ENCODE peak calls at places on chromosomes 5 and 9, in five cellular contexts. H is AG09319, M is EH, Q is Calu3, P is MCF 10A. F is an unnamed sample.

GRCh38 chr5:53679261-53679660 is 118.8 kb downstream of the NDUFS4 start:
- DNase-seq in H (no peak), M (peak; percentile 30), Q (no peak), P (no peak), F (no peak)

GRCh38 chr5:150166193-150167162 is at the start of gene CDX1:
- DNase-seq in H (no peak), M (no peak), Q (no peak), P (no peak), F (no peak)

GRCh38 chr5:36374275-36374862 is 72.7 kb upstream of the RANBP3L start:
- DNase-seq in H (no peak), M (peak; percentile 90), Q (no peak), P (no peak), F (no peak)

GRCh38 chr5:130714200-130714599 is 450.9 kb downstream of the HINT1 start:
- DNase-seq in H (no peak), M (no peak), Q (no peak), P (no peak), F (no peak)

GRCh38 chr5:65880673-65881072 is 45.7 kb upstream of the ERBIN start:
- DNase-seq in H (no peak), M (no peak), Q (no peak), P (no peak), F (no peak)

GRCh38 chr5:106699198-106699597 is 971.5 kb downstream of the EFNA5 start:
- DNase-seq in H (no peak), M (no peak), Q (no peak), P (no peak), F (no peak)

GRCh38 chr5:75571547-75571946 is 39.7 kb upstream of the ANKDD1B start:
- DNase-seq in H (no peak), M (no peak), Q (no peak), P (no peak), F (no peak)

GRCh38 chr5:53779541-53779981 is 219.1 kb downstream of the NDUFS4 start:
- DNase-seq in H (no peak), M (peak; percentile 78), Q (no peak), P (peak; percentile 36), F (no peak)

GRCh38 chr9:38634315-38634714 is 13.9 kb upstream of the ANKRD18A start:
- DNase-seq in H (no peak), M (no peak), Q (no peak), P (no peak), F (no peak)

GRCh38 chr5:13510616-13511015 is 433.9 kb downstream of the DNAH5 start:
- DNase-seq in H (no peak), M (no peak), Q (no peak), P (peak; percentile 32), F (no peak)

GRCh38 chr5:172412724-172413260 is 41.5 kb downstream of the SH3PXD2B start:
- DNase-seq in H (peak; percentile 97), M (peak; percentile 99), Q (no peak), P (peak; percentile 99), F (no peak)

GRCh38 chr5:176319827-176320554 is 41.6 kb downstream of the KIAA1191 start:
- DNase-seq in H (no peak), M (peak; percentile 8), Q (no peak), P (peak; percentile 25), F (no peak)

GRCh38 chr5:57718155-57718554 is 235.5 kb upstream of the ACTBL2 start:
- DNase-seq in H (peak; percentile 20), M (peak; percentile 46), Q (no peak), P (peak; percentile 87), F (no peak)

GRCh38 chr5:173789031-173789920 is 98.9 kb upstream of the CPEB4 start:
- DNase-seq in H (no peak), M (peak; percentile 58), Q (peak; percentile 71), P (peak; percentile 98), F (no peak)

GRCh38 chr9:17134396-17134842 is 421 bp upstream of the CNTLN start:
- DNase-seq in H (no peak), M (no peak), Q (no peak), P (peak; percentile 52), F (no peak)

GRCh38 chr9:71608825-71609452 is 159.4 kb downstream of the CEMIP2 start:
- DNase-seq in H (no peak), M (peak; percentile 49), Q (peak; percentile 5), P (no peak), F (no peak)

GRCh38 chr5:51389582-51390463 is 6.6 kb downstream of the ISL1 start:
- DNase-seq in H (no peak), M (peak; percentile 56), Q (no peak), P (no peak), F (no peak)

GRCh38 chr5:134521831-134522230 is 3.6 kb upstream of the JADE2 start:
- DNase-seq in H (no peak), M (no peak), Q (no peak), P (no peak), F (no peak)

GRCh38 chr5:93421498-93421897 is 159.5 kb downstream of the NR2F1-AS1 start:
- DNase-seq in H (no peak), M (no peak), Q (no peak), P (no peak), F (peak; percentile 26)

GRCh38 chr9:79489241-79490000 is 82.3 kb upstream of the TLE4 start:
- DNase-seq in H (no peak), M (peak; percentile 92), Q (no peak), P (peak; percentile 51), F (peak; percentile 24)

GRCh38 chr5:140574165-140574564 is 9.5 kb downstream of the SLC35A4 start:
- DNase-seq in H (no peak), M (peak; percentile 29), Q (no peak), P (no peak), F (no peak)

GRCh38 chr9:2473691-2474090 is 147.9 kb upstream of the VLDLR start:
- DNase-seq in H (no peak), M (no peak), Q (no peak), P (no peak), F (no peak)

F was measured in hypothalamus.